ENCODE peak calls at places on chromosome 10, in six cellular contexts. X, A, V, R, H and T are unnamed samples. For H3K4me1, the result is how much of the 10 kb centered on the place peaks cover.

GRCh38 chr10:1396236-1396635 is 340.1 kb downstream of the WDR37 start:
- DNase-seq in R (peak), H (no peak), X (no peak), V (no peak), A (no peak), T (no peak)

GRCh38 chr10:44960482-44961230 is 1.1 kb downstream of the RASSF4 start:
- DNase-seq in A (no peak), R (no peak), X (no peak), V (no peak), H (peak), T (peak)

GRCh38 chr10:16828114-16828568 is 10.9 kb upstream of the RSU1 start:
- DNase-seq in H (peak), R (no peak), V (peak), A (peak), X (peak), T (peak)

GRCh38 chr10:75410135-75410787 is 8.7 kb upstream of the ZNF503 start:
- DNase-seq in X (no peak), H (no peak), A (no peak), R (no peak), V (no peak), T (no peak)

GRCh38 chr10:112963835-112964234 is 13.8 kb downstream of the TCF7L2 start:
- DNase-seq in V (peak), R (no peak), A (no peak), X (no peak), H (no peak), T (no peak)

GRCh38 chr10:96995851-96996250 is 163.8 kb downstream of the LCOR start:
- DNase-seq in X (peak), A (no peak), V (no peak), R (no peak), H (no peak), T (peak)

GRCh38 chr10:99525897-99526296 is 6.8 kb upstream of the NKX2-3 start:
- DNase-seq in R (no peak), A (no peak), V (no peak), H (no peak), X (no peak), T (no peak)

GRCh38 chr10:113915540-113915939 is 61.1 kb downstream of the NHLRC2 start:
- DNase-seq in X (no peak), A (no peak), V (no peak), H (no peak), R (no peak), T (no peak)

GRCh38 chr10:69968830-69969229 is 83.8 kb upstream of the MACROH2A2 start:
- DNase-seq in R (no peak), X (peak), H (no peak), V (no peak), A (no peak), T (no peak)

GRCh38 chr10:60666221-60666620 is 112.1 kb upstream of the CDK1 start:
- DNase-seq in A (no peak), H (no peak), R (no peak), V (peak), X (peak), T (no peak)

GRCh38 chr10:18341063-18341462 is 200.8 kb downstream of the CACNB2 start:
- DNase-seq in A (no peak), R (no peak), H (no peak), V (no peak), X (no peak), T (no peak)

GRCh38 chr10:96501985-96502384 is 11.7 kb downstream of the TLL2 start:
- DNase-seq in A (no peak), H (no peak), X (no peak), R (no peak), V (no peak), T (no peak)

GRCh38 chr10:70502406-70502805 is 23.8 kb downstream of the PALD1 start:
- DNase-seq in H (no peak), A (no peak), X (no peak), V (no peak), R (no peak), T (no peak)

GRCh38 chr10:13102002-13102794 is 2.2 kb downstream of the OPTN start:
- DNase-seq in V (peak), H (no peak), R (no peak), A (no peak), X (peak), T (no peak)

GRCh38 chr10:32271617-32272016 is 75.3 kb downstream of the EPC1 start:
- DNase-seq in R (no peak), H (no peak), A (no peak), X (peak), V (peak), T (no peak)

GRCh38 chr10:130500251-130501000 is 364.2 kb downstream of the GLRX3 start:
- DNase-seq in A (no peak), H (peak), X (no peak), V (no peak), R (peak), T (no peak)

GRCh38 chr10:65176994-65177393 is 1655.8 kb downstream of the REEP3 start:
- DNase-seq in X (no peak), R (no peak), A (no peak), H (no peak), V (no peak), T (no peak)

GRCh38 chr10:45440511-45441062 is 66.6 kb downstream of the ALOX5 start:
- DNase-seq in R (no peak), V (no peak), A (no peak), H (no peak), X (no peak), T (no peak)

GRCh38 chr10:43888551-43888950 is 239.9 kb upstream of the ZNF32 start:
- DNase-seq in R (no peak), H (no peak), X (peak), V (peak), A (no peak), T (no peak)

GRCh38 chr10:54800677-54801480 is at the start of gene PCDH15:
- DNase-seq in X (no peak), V (peak), R (no peak), H (peak), A (peak), T (peak)

GRCh38 chr10:13193637-13194036 is 32.3 kb downstream of the MCM10 start:
- DNase-seq in H (no peak), R (no peak), A (no peak), V (peak), X (no peak), T (no peak)

GRCh38 chr10:61411651-61412050 is 41.5 kb downstream of the TMEM26 start:
- DNase-seq in V (no peak), X (no peak), H (no peak), R (no peak), A (no peak), T (no peak)

GRCh38 chr10:36817898-36818297 is 307.5 kb upstream of the ANKRD30A start:
- DNase-seq in R (no peak), V (no peak), A (no peak), X (no peak), H (peak), T (no peak)

GRCh38 chr10:33982995-33983394 is 648.5 kb upstream of the NRP1 start:
- DNase-seq in R (no peak), V (no peak), H (no peak), A (no peak), X (peak), T (no peak)

GRCh38 chr10:24917979-24918378 is 34.4 kb downstream of the PRTFDC1 start:
- DNase-seq in V (no peak), H (no peak), R (no peak), X (no peak), A (no peak), T (no peak)

GRCh38 chr10:87734987-87735827 is 75.5 kb downstream of the PAPSS2 start:
- DNase-seq in X (peak), V (peak), A (peak), H (peak), R (no peak), T (peak)

GRCh38 chr10:101830322-101831168 is 12.3 kb upstream of the OGA start:
- DNase-seq in X (peak), A (no peak), H (peak), V (peak), R (peak), T (peak)

GRCh38 chr10:3094565-3095168 is 27.3 kb downstream of the PFKP start:
- DNase-seq in X (no peak), A (no peak), V (peak), R (no peak), H (no peak), T (no peak)
- H3K4me1 ChIP-seq in X (half or more), A (under half), V (half or more), R (under half), H (under half), T (under half)

GRCh38 chr10:78251041-78251434 is 217.4 kb downstream of the RPS24 start:
- DNase-seq in H (no peak), A (no peak), X (no peak), V (no peak), R (no peak), T (no peak)

GRCh38 chr10:78255796-78256638 is 222.4 kb downstream of the RPS24 start:
- DNase-seq in V (peak), A (peak), X (peak), H (no peak), R (no peak), T (peak)

GRCh38 chr10:78253072-78253853 is 219.6 kb downstream of the RPS24 start:
- DNase-seq in A (no peak), V (no peak), X (no peak), R (no peak), H (no peak), T (no peak)

GRCh38 chr10:78255214-78255613 is 221.6 kb downstream of the RPS24 start:
- DNase-seq in R (no peak), V (no peak), H (no peak), X (no peak), A (no peak), T (no peak)

GRCh38 chr10:78254013-78254412 is 220.3 kb downstream of the RPS24 start:
- DNase-seq in R (no peak), V (no peak), X (peak), A (no peak), H (no peak), T (no peak)
- H3K4me1 ChIP-seq in R (under half), V (under half), X (half or more), A (under half), H (under half), T (under half)

GRCh38 chr10:123394382-123394781 is 240.2 kb downstream of the BUB3 start:
- DNase-seq in H (no peak), R (no peak), X (no peak), V (no peak), A (no peak), T (no peak)
- H3K4me1 ChIP-seq in H (under half), R (under half), X (under half), V (under half), A (under half), T (under half)

GRCh38 chr10:30580241-30580640 is 49.3 kb downstream of the LYZL2 start:
- DNase-seq in R (no peak), H (no peak), X (no peak), V (no peak), A (no peak), T (no peak)

GRCh38 chr10:30583778-30584415 is 45.7 kb downstream of the LYZL2 start:
- DNase-seq in V (peak), A (no peak), H (no peak), X (peak), R (no peak), T (peak)

GRCh38 chr10:30586828-30587227 is 42.7 kb downstream of the LYZL2 start:
- DNase-seq in A (no peak), X (no peak), R (no peak), V (no peak), H (no peak), T (no peak)

GRCh38 chr10:30579554-30579953 is 50.0 kb downstream of the LYZL2 start:
- DNase-seq in H (no peak), A (no peak), R (no peak), V (no peak), X (no peak), T (no peak)

GRCh38 chr10:30581779-30582380 is 47.7 kb downstream of the LYZL2 start:
- DNase-seq in H (peak), R (no peak), X (peak), A (peak), V (peak), T (peak)
- H3K4me1 ChIP-seq in H (under half), R (under half), X (under half), A (under half), V (under half), T (under half)

GRCh38 chr10:5547684-5547933 is 22.8 kb downstream of the CALML3 start:
- DNase-seq in A (no peak), H (no peak), X (no peak), V (no peak), R (no peak), T (no peak)
- H3K4me1 ChIP-seq in A (under half), H (under half), X (under half), V (under half), R (half or more), T (half or more)

GRCh38 chr10:80166581-80167470 is 34.3 kb downstream of the PLAC9 start:
- DNase-seq in H (no peak), R (no peak), V (no peak), A (no peak), X (no peak), T (no peak)

GRCh38 chr10:80165173-80165572 is 32.6 kb downstream of the PLAC9 start:
- DNase-seq in H (no peak), V (peak), X (peak), A (no peak), R (no peak), T (no peak)

GRCh38 chr10:80164596-80164995 is 32.1 kb downstream of the PLAC9 start:
- DNase-seq in R (no peak), H (no peak), A (no peak), V (no peak), X (no peak), T (no peak)

GRCh38 chr10:80161321-80162084 is 29.0 kb downstream of the PLAC9 start:
- DNase-seq in R (no peak), V (peak), H (peak), A (no peak), X (peak), T (no peak)

DNA sequence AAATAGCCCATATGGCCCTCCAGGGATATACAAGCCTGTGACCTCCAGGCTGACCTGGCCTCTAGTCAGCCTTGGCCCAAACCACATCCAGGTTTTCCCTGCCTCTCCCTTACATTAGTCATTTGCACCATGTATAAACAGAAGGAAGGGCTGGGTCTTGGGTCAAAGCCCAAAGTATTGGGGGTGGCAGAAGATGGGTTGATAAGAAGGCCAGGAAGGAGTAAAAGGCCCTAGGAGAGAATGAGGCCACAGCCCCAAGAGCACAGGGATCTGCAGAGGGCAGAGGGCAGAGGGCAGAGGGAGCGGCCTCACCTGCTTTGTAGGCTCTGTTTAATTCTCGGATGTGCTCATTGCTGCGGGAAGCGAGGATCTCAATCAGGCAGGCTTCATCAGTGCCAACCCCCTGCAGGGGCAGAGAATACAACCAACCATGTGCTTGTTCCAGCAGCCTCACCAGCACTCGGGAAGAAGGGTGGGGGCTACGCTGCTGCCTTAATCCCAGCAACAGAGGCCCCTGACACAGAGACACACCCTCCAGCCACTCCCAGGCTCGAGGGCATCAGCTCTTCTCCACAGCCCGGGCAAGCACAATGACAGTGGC is 31.3 kb downstream of the PLAC9 start:
- DNase-seq in H (no peak), A (no peak), R (no peak), X (peak), V (peak), T (no peak)
- H3K4me1 ChIP-seq in H (under half), A (under half), R (half or more), X (half or more), V (under half), T (under half)